ENCODE peak calls at places on chromosome 3, in five cellular contexts. T is body of pancreas; O is cardiac muscle cell; V is esophagus squamous epithelium; E is CD8-positive, alpha-beta T cell. Q is an unnamed sample. For H3K9me3 and H3K4me1, the result is how much of the 10 kb centered on the place peaks cover.

GRCh38 chr3:64134882-64135281 is 90.4 kb downstream of the PRICKLE2 start:
- DNase-seq in T (no peak), O (no peak), V (no peak), E (no peak), Q (no peak)

GRCh38 chr3:32482693-32483092 is 20.0 kb downstream of the CMTM6 start:
- DNase-seq in V (no peak), T (no peak), O (no peak), E (no peak), Q (no peak)

GRCh38 chr3:126846316-126846715 is 136.6 kb upstream of the PLXNA1 start:
- DNase-seq in T (no peak), O (peak), V (no peak), E (no peak), Q (no peak)

GRCh38 chr3:61114316-61114953 is 136.8 kb downstream of the FHIT start:
- DNase-seq in O (no peak), V (no peak), T (no peak), E (no peak), Q (no peak)

GRCh38 chr3:152790988-152791387 is 43.9 kb upstream of the P2RY1 start:
- DNase-seq in E (no peak), V (no peak), T (no peak), O (peak), Q (no peak)

GRCh38 chr3:72517325-72517724 is 330.9 kb downstream of the SHQ1 start:
- DNase-seq in V (no peak), T (no peak), O (no peak), E (no peak), Q (no peak)

GRCh38 chr3:43162573-43163084 is 56.8 kb upstream of the POMGNT2 start:
- DNase-seq in O (no peak), V (no peak), E (peak), T (no peak), Q (no peak)

GRCh38 chr3:125593991-125594574 is 1.2 kb downstream of the OSBPL11 start:
- DNase-seq in O (peak), E (no peak), V (no peak), T (no peak), Q (no peak)

GRCh38 chr3:162165346-162165745 is 668.7 kb downstream of the OTOL1 start:
- DNase-seq in V (no peak), E (no peak), T (no peak), O (no peak), Q (no peak)

GRCh38 chr3:23302276-23302675 is 99.1 kb downstream of the UBE2E2 start:
- DNase-seq in O (no peak), E (no peak), V (no peak), T (no peak), Q (no peak)

GRCh38 chr3:158830391-158830790 is 28.5 kb downstream of the MFSD1 start:
- DNase-seq in E (no peak), V (no peak), O (no peak), T (no peak), Q (no peak)

GRCh38 chr3:57556459-57557087 is 499 bp downstream of the PDE12 start:
- DNase-seq in O (peak), E (peak), T (peak), V (no peak), Q (no peak)

GRCh38 chr3:54527953-54528352 is 399.9 kb downstream of the LRTM1 start:
- DNase-seq in E (no peak), T (no peak), V (no peak), O (peak), Q (no peak)

GRCh38 chr3:31358473-31359075 is 174.2 kb upstream of the STT3B start:
- DNase-seq in E (no peak), T (no peak), V (no peak), O (no peak), Q (no peak)

GRCh38 chr3:52892625-52893311 is 4.6 kb downstream of the STIMATE start:
- DNase-seq in T (no peak), E (no peak), V (no peak), O (peak), Q (no peak)
- TF ChIP-seq CTCF in T (no peak), E (peak), V (peak), O (peak), Q (no peak)

GRCh38 chr3:34956511-34956910 is 682.8 kb upstream of the ARPP21 start:
- DNase-seq in O (peak), E (no peak), T (no peak), V (no peak), Q (no peak)
- H3K9me3 ChIP-seq in O (under half), E (under half), T (under half), V (under half), Q (under half)

GRCh38 chr3:13066236-13066635 is 7.0 kb downstream of the IQSEC1 start:
- DNase-seq in E (no peak), O (no peak), T (no peak), V (no peak), Q (no peak)

GRCh38 chr3:13070622-13071021 is 2.6 kb downstream of the IQSEC1 start:
- DNase-seq in O (no peak), E (no peak), T (no peak), V (no peak), Q (no peak)

GRCh38 chr3:13069495-13069894 is 3.7 kb downstream of the IQSEC1 start:
- DNase-seq in O (no peak), E (peak), T (no peak), V (no peak), Q (no peak)

GRCh38 chr3:13067778-13068177 is 5.5 kb downstream of the IQSEC1 start:
- DNase-seq in E (no peak), O (no peak), V (no peak), T (no peak), Q (no peak)

GRCh38 chr3:13068269-13069010 is 4.8 kb downstream of the IQSEC1 start:
- DNase-seq in T (no peak), O (no peak), E (no peak), V (no peak), Q (no peak)
- H3K4me1 ChIP-seq in T (under half), O (under half), E (under half), V (under half), Q (under half)

DNA sequence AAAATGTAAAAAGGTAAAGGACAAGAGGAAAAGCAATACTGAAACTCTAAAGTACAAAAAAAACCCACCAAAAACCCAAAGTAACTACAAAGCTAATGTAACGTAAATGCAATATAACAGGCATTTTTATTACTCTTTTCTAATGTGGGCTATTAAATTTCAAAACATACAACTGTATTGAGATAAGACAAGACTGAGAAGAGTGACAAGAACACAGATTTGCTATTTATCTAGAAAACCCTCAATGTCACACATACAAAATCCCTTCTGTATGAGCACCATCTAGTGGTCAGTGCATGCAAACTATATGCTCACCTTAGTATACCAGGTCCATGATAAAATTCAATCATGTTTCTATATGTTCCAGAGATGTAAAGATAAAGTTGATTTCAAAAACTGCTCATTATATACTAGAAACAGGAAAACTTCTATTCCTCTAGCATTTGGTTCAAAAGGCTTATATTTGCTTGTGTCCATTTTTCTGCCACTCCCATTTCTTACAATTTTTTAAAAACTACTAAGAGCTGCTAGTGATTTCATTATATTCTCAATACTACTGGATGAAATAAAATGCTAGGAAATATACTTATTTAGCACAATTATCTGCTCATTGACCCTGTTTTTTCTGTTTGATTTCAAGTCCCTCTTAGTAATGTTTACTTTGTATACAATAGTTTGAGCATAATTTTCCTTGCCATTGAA is 111.4 kb downstream of the DLG1 start:
- DNase-seq in T (peak), O (peak), V (no peak), E (peak), Q (no peak)
- TF ChIP-seq CTCF in T (no peak), O (peak), V (peak), E (peak), Q (peak)

GRCh38 chr3:1752205-1752604 is 346.5 kb upstream of the CNTN4 start:
- DNase-seq in O (no peak), V (no peak), T (no peak), E (no peak), Q (no peak)
- H3K9me3 ChIP-seq in O (under half), V (under half), T (under half), E (under half), Q (under half)

GRCh38 chr3:188868803-188869202 is 303.0 kb upstream of the TPRG1 start:
- DNase-seq in E (no peak), T (no peak), O (no peak), V (no peak), Q (no peak)

GRCh38 chr3:188869628-188870027 is 302.1 kb upstream of the TPRG1 start:
- DNase-seq in O (no peak), E (no peak), V (no peak), T (no peak), Q (no peak)

GRCh38 chr3:188861847-188862740 is 309.7 kb upstream of the TPRG1 start:
- DNase-seq in E (no peak), T (no peak), O (peak), V (no peak), Q (no peak)

GRCh38 chr3:188863999-188864406 is 307.8 kb upstream of the TPRG1 start:
- DNase-seq in V (no peak), O (peak), T (no peak), E (no peak), Q (no peak)

GRCh38 chr3:188867691-188868090 is 304.1 kb upstream of the TPRG1 start:
- DNase-seq in V (no peak), T (no peak), E (no peak), O (no peak), Q (no peak)
- H3K4me1 ChIP-seq in V (under half), T (under half), E (under half), O (under half), Q (under half)

DNA sequence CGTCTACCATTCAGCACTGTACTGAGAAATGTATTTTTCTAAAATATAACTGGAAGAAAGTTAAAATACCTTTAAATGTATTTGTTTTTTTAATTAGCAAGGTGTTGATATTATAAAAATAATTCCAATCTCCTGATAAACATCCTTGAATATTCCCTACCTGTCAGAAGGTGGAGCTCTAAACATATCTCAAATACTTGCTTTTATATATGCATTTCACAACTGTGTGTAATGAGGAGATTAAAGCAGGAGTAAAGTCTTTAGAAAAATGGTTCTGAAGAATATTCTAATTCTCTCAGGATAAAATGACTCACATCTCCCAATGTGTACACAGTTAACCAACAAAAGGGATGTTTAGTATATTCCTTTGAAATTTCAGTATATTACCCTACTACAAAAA is 422.7 kb downstream of the PLCL2 start:
- DNase-seq in O (peak), E (no peak), T (no peak), V (no peak), Q (no peak)
- TF ChIP-seq CTCF in O (no peak), E (no peak), T (no peak), V (no peak), Q (no peak)